ENCODE peak calls at places on chromosomes 6 and 20, in seven cellular contexts. L is ovary, H is Kasumi-1, J is GM23248, X is lower leg skin, D is GM03348, B is EL. E is an unnamed sample.

GRCh38 chr20:2210646-2211556 is 84.9 kb upstream of the TGM3 start:
- DNase-seq in H (no peak), X (no peak), L (no peak), B (peak), J (peak), D (peak), E (no peak)

GRCh38 chr6:151689499-151690201 is 117.8 kb upstream of the ESR1 start:
- DNase-seq in D (no peak), B (no peak), L (no peak), X (no peak), H (no peak), J (peak), E (no peak)

GRCh38 chr20:8244637-8245036 is 112.6 kb downstream of the PLCB1 start:
- DNase-seq in L (no peak), X (peak), H (no peak), D (peak), J (peak), B (peak), E (no peak)

GRCh38 chr6:40894962-40895799 is 143.8 kb downstream of the UNC5CL start:
- DNase-seq in L (peak), J (peak), D (peak), X (no peak), B (peak), H (peak), E (no peak)

GRCh38 chr20:17602493-17602892 is 32.6 kb downstream of the DSTN start:
- DNase-seq in D (no peak), L (no peak), B (no peak), J (no peak), X (no peak), H (no peak), E (no peak)

GRCh38 chr6:13870185-13870584 is 54.6 kb upstream of the RNF182 start:
- DNase-seq in B (no peak), D (no peak), H (no peak), X (no peak), L (no peak), J (peak), E (no peak)

GRCh38 chr20:10853176-10853575 is 179.4 kb upstream of the JAG1 start:
- DNase-seq in B (no peak), J (peak), L (no peak), X (no peak), H (no peak), D (no peak), E (no peak)

GRCh38 chr20:36541227-36542018 is at the start of gene MYL9:
- DNase-seq in H (no peak), J (peak), D (peak), L (peak), B (peak), X (peak), E (no peak)

GRCh38 chr6:131652472-131652871 is 15.4 kb downstream of the ENPP3 start:
- DNase-seq in H (no peak), L (no peak), X (no peak), J (peak), D (no peak), B (no peak), E (no peak)